ENCODE peak calls at places on chromosome 12, in six cellular contexts. One of them, this sample, is unnamed.

GRCh38 chr12:29343022-29343799 is 37.8 kb downstream of the ERGIC2 start:
- DNase-seq in BJ: no peak
- DNase-seq in tibial nerve: no peak
- DNase-seq in tibial artery: no peak
- DNase-seq in upper lobe of right lung: no peak
- DNase-seq in cardiac fibroblast: no peak
- DNase-seq in this sample: no peak

GRCh38 chr12:46005151-46005797 is 14.9 kb upstream of the SCAF11 start:
- DNase-seq in cardiac fibroblast: peak
- DNase-seq in BJ: no peak
- DNase-seq in tibial nerve: no peak
- DNase-seq in tibial artery: no peak
- DNase-seq in upper lobe of right lung: no peak
- DNase-seq in this sample: no peak

GRCh38 chr12:104667139-104667538 is 210.4 kb downstream of the CHST11 start:
- DNase-seq in tibial artery: no peak
- DNase-seq in tibial nerve: no peak
- DNase-seq in BJ: no peak
- DNase-seq in upper lobe of right lung: no peak
- DNase-seq in cardiac fibroblast: peak
- DNase-seq in this sample: no peak

GRCh38 chr12:47028186-47028585 is 51.2 kb upstream of the PCED1B start:
- DNase-seq in upper lobe of right lung: no peak
- DNase-seq in BJ: no peak
- DNase-seq in cardiac fibroblast: no peak
- DNase-seq in tibial nerve: no peak
- DNase-seq in tibial artery: no peak
- DNase-seq in this sample: no peak

GRCh38 chr12:10397311-10397710 is 7.5 kb upstream of the KLRK1 start:
- DNase-seq in upper lobe of right lung: no peak
- DNase-seq in tibial nerve: no peak
- DNase-seq in cardiac fibroblast: no peak
- DNase-seq in BJ: no peak
- DNase-seq in tibial artery: no peak
- DNase-seq in this sample: no peak

GRCh38 chr12:38664661-38665269 is 240.6 kb downstream of the CPNE8 start:
- DNase-seq in BJ: no peak
- DNase-seq in tibial nerve: no peak
- DNase-seq in cardiac fibroblast: peak
- DNase-seq in upper lobe of right lung: no peak
- DNase-seq in tibial artery: no peak
- DNase-seq in this sample: no peak

GRCh38 chr12:41663487-41664258 is 475.6 kb downstream of the PDZRN4 start:
- DNase-seq in cardiac fibroblast: peak
- DNase-seq in upper lobe of right lung: no peak
- DNase-seq in BJ: peak
- DNase-seq in tibial artery: no peak
- DNase-seq in tibial nerve: no peak
- DNase-seq in this sample: no peak

GRCh38 chr12:112833272-112833671 is 41.7 kb downstream of the RPH3A start:
- DNase-seq in upper lobe of right lung: no peak
- DNase-seq in tibial artery: no peak
- DNase-seq in tibial nerve: no peak
- DNase-seq in BJ: no peak
- DNase-seq in cardiac fibroblast: no peak
- DNase-seq in this sample: no peak

GRCh38 chr12:31590730-31591307 is at the start of gene DENND5B:
- DNase-seq in BJ: no peak
- DNase-seq in upper lobe of right lung: peak
- DNase-seq in tibial nerve: peak
- DNase-seq in tibial artery: peak
- DNase-seq in cardiac fibroblast: peak
- DNase-seq in this sample: peak

GRCh38 chr12:56084958-56085543 is 5.1 kb downstream of the ERBB3 start:
- DNase-seq in cardiac fibroblast: peak
- DNase-seq in upper lobe of right lung: no peak
- DNase-seq in BJ: no peak
- DNase-seq in tibial artery: no peak
- DNase-seq in tibial nerve: no peak
- DNase-seq in this sample: no peak

GRCh38 chr12:38053655-38054464 is 262.7 kb upstream of the ALG10B start:
- DNase-seq in upper lobe of right lung: peak
- DNase-seq in BJ: no peak
- DNase-seq in cardiac fibroblast: no peak
- DNase-seq in tibial nerve: no peak
- DNase-seq in tibial artery: no peak
- DNase-seq in this sample: no peak

GRCh38 chr12:46071335-46071734 is 81.0 kb upstream of the SCAF11 start:
- DNase-seq in tibial artery: no peak
- DNase-seq in cardiac fibroblast: no peak
- DNase-seq in tibial nerve: no peak
- DNase-seq in upper lobe of right lung: no peak
- DNase-seq in BJ: no peak
- DNase-seq in this sample: no peak

GRCh38 chr12:39538679-39539104 is 80.9 kb downstream of the ABCD2 start:
- DNase-seq in upper lobe of right lung: no peak
- DNase-seq in tibial nerve: no peak
- DNase-seq in cardiac fibroblast: no peak
- DNase-seq in tibial artery: no peak
- DNase-seq in BJ: no peak
- DNase-seq in this sample: no peak

GRCh38 chr12:59149995-59150642 is 229.8 kb upstream of the LRIG3 start:
- DNase-seq in tibial nerve: no peak
- DNase-seq in upper lobe of right lung: no peak
- DNase-seq in BJ: no peak
- DNase-seq in tibial artery: no peak
- DNase-seq in cardiac fibroblast: peak
- DNase-seq in this sample: peak

GRCh38 chr12:50014342-50014741 is 11.0 kb downstream of the RACGAP1 start:
- DNase-seq in cardiac fibroblast: no peak
- DNase-seq in tibial artery: no peak
- DNase-seq in tibial nerve: no peak
- DNase-seq in BJ: no peak
- DNase-seq in upper lobe of right lung: no peak
- DNase-seq in this sample: no peak

GRCh38 chr12:11607313-11608081 is 42.0 kb upstream of the ETV6 start:
- DNase-seq in tibial nerve: no peak
- DNase-seq in upper lobe of right lung: no peak
- DNase-seq in cardiac fibroblast: peak
- DNase-seq in BJ: peak
- DNase-seq in tibial artery: no peak
- DNase-seq in this sample: no peak

GRCh38 chr12:55017421-55017820 is 2.4 kb upstream of the NEUROD4 start:
- DNase-seq in BJ: no peak
- DNase-seq in tibial artery: no peak
- DNase-seq in upper lobe of right lung: no peak
- DNase-seq in cardiac fibroblast: no peak
- DNase-seq in tibial nerve: no peak
- DNase-seq in this sample: no peak

GRCh38 chr12:38149395-38150073 is 167.0 kb upstream of the ALG10B start:
- DNase-seq in BJ: no peak
- DNase-seq in cardiac fibroblast: no peak
- DNase-seq in tibial nerve: no peak
- DNase-seq in upper lobe of right lung: no peak
- DNase-seq in tibial artery: peak
- DNase-seq in this sample: no peak

GRCh38 chr12:49342914-49343731 is 3.6 kb upstream of the DNAJC22 start:
- DNase-seq in upper lobe of right lung: peak
- DNase-seq in BJ: no peak
- DNase-seq in tibial artery: peak
- DNase-seq in cardiac fibroblast: no peak
- DNase-seq in tibial nerve: no peak
- DNase-seq in this sample: no peak

GRCh38 chr12:127260531-127260930 is 1006.4 kb upstream of the TMEM132C start:
- DNase-seq in tibial artery: no peak
- DNase-seq in BJ: no peak
- DNase-seq in upper lobe of right lung: no peak
- DNase-seq in tibial nerve: no peak
- DNase-seq in cardiac fibroblast: no peak
- DNase-seq in this sample: no peak

GRCh38 chr12:1355396-1355795 is 239.0 kb downstream of the FBXL14 start:
- DNase-seq in cardiac fibroblast: peak
- DNase-seq in tibial nerve: no peak
- DNase-seq in tibial artery: no peak
- DNase-seq in upper lobe of right lung: no peak
- DNase-seq in BJ: no peak
- DNase-seq in this sample: no peak

GRCh38 chr12:110262442-110263388 is 18.3 kb upstream of the ATP2A2 start:
- DNase-seq in BJ: no peak
- DNase-seq in tibial nerve: no peak
- DNase-seq in tibial artery: no peak
- DNase-seq in cardiac fibroblast: no peak
- DNase-seq in upper lobe of right lung: peak
- DNase-seq in this sample: no peak

GRCh38 chr12:49637401-49637800 is 14.0 kb downstream of the PRPF40B start:
- DNase-seq in tibial nerve: no peak
- DNase-seq in cardiac fibroblast: no peak
- DNase-seq in upper lobe of right lung: no peak
- DNase-seq in BJ: no peak
- DNase-seq in tibial artery: no peak
- DNase-seq in this sample: no peak

GRCh38 chr12:111398530-111398929 is 7.2 kb upstream of the SH2B3 start:
- DNase-seq in tibial artery: no peak
- DNase-seq in BJ: no peak
- DNase-seq in tibial nerve: no peak
- DNase-seq in upper lobe of right lung: no peak
- DNase-seq in cardiac fibroblast: no peak
- DNase-seq in this sample: no peak

GRCh38 chr12:120847392-120848157 is 56.6 kb downstream of the SPPL3 start:
- DNase-seq in cardiac fibroblast: no peak
- DNase-seq in tibial artery: no peak
- DNase-seq in BJ: no peak
- DNase-seq in upper lobe of right lung: no peak
- DNase-seq in tibial nerve: no peak
- DNase-seq in this sample: peak

GRCh38 chr12:3622021-3622731 is 130.7 kb downstream of the CRACR2A start:
- DNase-seq in upper lobe of right lung: no peak
- DNase-seq in tibial artery: no peak
- DNase-seq in cardiac fibroblast: no peak
- DNase-seq in tibial nerve: no peak
- DNase-seq in BJ: no peak
- DNase-seq in this sample: no peak

GRCh38 chr12:104457746-104458644 is 1.2 kb downstream of the CHST11 start:
- DNase-seq in tibial artery: peak
- DNase-seq in BJ: no peak
- DNase-seq in cardiac fibroblast: no peak
- DNase-seq in tibial nerve: no peak
- DNase-seq in upper lobe of right lung: peak
- DNase-seq in this sample: peak

GRCh38 chr12:114933428-114934160 is 249.6 kb upstream of the TBX3 start:
- DNase-seq in tibial nerve: no peak
- DNase-seq in upper lobe of right lung: no peak
- DNase-seq in BJ: peak
- DNase-seq in tibial artery: no peak
- DNase-seq in cardiac fibroblast: peak
- DNase-seq in this sample: no peak

GRCh38 chr12:57001448-57001906 is 4.9 kb downstream of the ZBTB39 start:
- DNase-seq in tibial artery: no peak
- DNase-seq in cardiac fibroblast: peak
- DNase-seq in tibial nerve: no peak
- DNase-seq in upper lobe of right lung: peak
- DNase-seq in BJ: no peak
- DNase-seq in this sample: peak

GRCh38 chr12:101607894-101608293 is 13.1 kb downstream of the MYBPC1 start:
- DNase-seq in tibial nerve: no peak
- DNase-seq in tibial artery: no peak
- DNase-seq in cardiac fibroblast: no peak
- DNase-seq in upper lobe of right lung: no peak
- DNase-seq in BJ: no peak
- DNase-seq in this sample: no peak

DNA sequence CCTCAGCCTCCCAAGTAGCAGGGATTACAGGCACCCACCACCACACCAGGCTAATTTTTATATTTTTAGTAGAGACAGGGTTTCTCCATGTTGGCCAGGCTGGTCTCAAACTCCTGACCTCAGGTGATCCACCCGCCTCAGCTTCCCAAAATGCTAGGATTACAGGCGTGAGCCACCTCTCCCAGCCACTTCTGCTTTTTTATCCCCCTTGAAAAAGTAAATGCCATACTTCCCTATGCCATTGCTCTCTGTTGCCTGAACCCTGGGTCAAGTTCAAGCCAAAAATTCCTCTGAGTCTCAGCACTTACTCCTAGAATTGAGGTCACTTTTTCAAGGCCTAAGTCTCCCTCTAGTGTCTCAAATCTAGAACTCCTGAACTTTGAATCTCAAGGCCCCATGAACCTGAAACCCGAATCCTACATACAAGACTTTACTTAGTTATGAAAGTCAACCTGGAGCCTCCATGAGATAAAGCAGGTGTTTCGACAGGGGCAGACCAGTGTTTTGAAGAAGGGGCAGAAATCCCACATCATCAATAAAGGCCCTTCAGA is 1.4 kb upstream of the APOBEC1 start:
- DNase-seq in tibial artery: no peak
- DNase-seq in cardiac fibroblast: no peak
- DNase-seq in tibial nerve: no peak
- DNase-seq in BJ: no peak
- DNase-seq in upper lobe of right lung: no peak
- DNase-seq in this sample: no peak
- TF ChIP-seq CTCF in tibial artery: no peak
- TF ChIP-seq CTCF in cardiac fibroblast: no peak
- TF ChIP-seq CTCF in tibial nerve: peak
- TF ChIP-seq CTCF in BJ: peak
- TF ChIP-seq CTCF in upper lobe of right lung: no peak
- TF ChIP-seq CTCF in this sample: peak

GRCh38 chr12:106342397-106343212 is 14.9 kb upstream of the POLR3B start:
- DNase-seq in tibial nerve: peak
- DNase-seq in cardiac fibroblast: peak
- DNase-seq in tibial artery: peak
- DNase-seq in upper lobe of right lung: no peak
- DNase-seq in BJ: peak
- DNase-seq in this sample: no peak
- H3K4me3 ChIP-seq in tibial nerve: no peak
- H3K4me3 ChIP-seq in cardiac fibroblast: peak
- H3K4me3 ChIP-seq in tibial artery: peak
- H3K4me3 ChIP-seq in upper lobe of right lung: peak
- H3K4me3 ChIP-seq in BJ: no peak
- H3K4me3 ChIP-seq in this sample: no peak

GRCh38 chr12:2410490-2410889 is 357.7 kb downstream of the CACNA1C start:
- DNase-seq in tibial nerve: no peak
- DNase-seq in BJ: no peak
- DNase-seq in upper lobe of right lung: peak
- DNase-seq in cardiac fibroblast: no peak
- DNase-seq in tibial artery: peak
- DNase-seq in this sample: no peak
- TF ChIP-seq CTCF in tibial nerve: no peak
- TF ChIP-seq CTCF in BJ: no peak
- TF ChIP-seq CTCF in upper lobe of right lung: no peak
- TF ChIP-seq CTCF in cardiac fibroblast: no peak
- TF ChIP-seq CTCF in tibial artery: no peak
- TF ChIP-seq CTCF in this sample: no peak

DNA sequence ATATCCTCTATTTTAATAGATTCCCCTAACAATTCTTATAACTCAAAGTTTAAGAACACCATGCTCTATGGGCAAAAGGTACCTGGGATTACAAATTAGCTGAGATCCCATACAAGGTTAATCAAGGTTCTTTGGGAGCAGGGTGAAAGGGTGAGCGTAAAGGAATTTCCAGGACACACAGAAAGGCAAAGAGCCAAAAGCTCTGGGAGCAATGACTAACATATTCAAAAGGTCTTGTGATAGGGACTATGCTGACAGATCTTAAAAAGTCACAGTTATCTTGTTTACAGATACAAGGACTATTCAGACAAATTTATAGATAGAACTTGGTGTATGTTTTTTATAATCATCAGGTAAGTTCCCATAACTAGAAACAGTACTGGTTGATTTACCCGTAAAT is 19.5 kb upstream of the PPFIBP1 start:
- DNase-seq in BJ: no peak
- DNase-seq in tibial nerve: no peak
- DNase-seq in cardiac fibroblast: no peak
- DNase-seq in upper lobe of right lung: no peak
- DNase-seq in tibial artery: no peak
- DNase-seq in this sample: no peak
- H3K4me3 ChIP-seq in BJ: no peak
- H3K4me3 ChIP-seq in tibial nerve: no peak
- H3K4me3 ChIP-seq in cardiac fibroblast: no peak
- H3K4me3 ChIP-seq in upper lobe of right lung: no peak
- H3K4me3 ChIP-seq in tibial artery: no peak
- H3K4me3 ChIP-seq in this sample: no peak

This sample was measured in GM06990.